ENCODE peak calls at places on chromosomes 11 and 22, in eight cellular contexts. One of them, this sample, is unnamed. For H3K9me3, the result is how much of the 10 kb centered on the place peaks cover.

GRCh38 chr11:5923789-5924188 is 18.3 kb upstream of the OR56A3 start:
- DNase-seq in fibroblast of lung: no peak
- DNase-seq in thoracic aorta: no peak
- DNase-seq in heart right ventricle: no peak
- DNase-seq in cardiac muscle cell: no peak
- DNase-seq in K562: no peak
- DNase-seq in psoas muscle: no peak
- DNase-seq in mammary epithelial cell: peak
- DNase-seq in this sample: no peak

GRCh38 chr11:92406472-92406871 is 181.9 kb downstream of the FAT3 start:
- DNase-seq in fibroblast of lung: no peak
- DNase-seq in heart right ventricle: no peak
- DNase-seq in mammary epithelial cell: peak
- DNase-seq in thoracic aorta: no peak
- DNase-seq in psoas muscle: no peak
- DNase-seq in K562: no peak
- DNase-seq in cardiac muscle cell: no peak
- DNase-seq in this sample: no peak

GRCh38 chr11:43835104-43835503 is 45.5 kb upstream of the ALKBH3 start:
- DNase-seq in K562: no peak
- DNase-seq in cardiac muscle cell: no peak
- DNase-seq in fibroblast of lung: no peak
- DNase-seq in thoracic aorta: no peak
- DNase-seq in mammary epithelial cell: no peak
- DNase-seq in psoas muscle: no peak
- DNase-seq in heart right ventricle: no peak
- DNase-seq in this sample: no peak

GRCh38 chr11:62266558-62266957 is 3.4 kb upstream of the SCGB2A2 start:
- DNase-seq in psoas muscle: no peak
- DNase-seq in fibroblast of lung: no peak
- DNase-seq in heart right ventricle: no peak
- DNase-seq in cardiac muscle cell: no peak
- DNase-seq in mammary epithelial cell: no peak
- DNase-seq in thoracic aorta: no peak
- DNase-seq in K562: no peak
- DNase-seq in this sample: no peak

GRCh38 chr11:609355-609811 is 6.4 kb downstream of the IRF7 start:
- DNase-seq in fibroblast of lung: no peak
- DNase-seq in mammary epithelial cell: no peak
- DNase-seq in K562: no peak
- DNase-seq in psoas muscle: no peak
- DNase-seq in cardiac muscle cell: no peak
- DNase-seq in heart right ventricle: no peak
- DNase-seq in thoracic aorta: no peak
- DNase-seq in this sample: peak

GRCh38 chr11:34366522-34366921 is 8.7 kb upstream of the ABTB2 start:
- DNase-seq in thoracic aorta: no peak
- DNase-seq in mammary epithelial cell: no peak
- DNase-seq in cardiac muscle cell: no peak
- DNase-seq in psoas muscle: no peak
- DNase-seq in heart right ventricle: no peak
- DNase-seq in fibroblast of lung: peak
- DNase-seq in K562: peak
- DNase-seq in this sample: no peak

GRCh38 chr11:46296520-46297448 is 19.3 kb downstream of the CREB3L1 start:
- DNase-seq in K562: peak
- DNase-seq in heart right ventricle: peak
- DNase-seq in mammary epithelial cell: no peak
- DNase-seq in psoas muscle: peak
- DNase-seq in thoracic aorta: no peak
- DNase-seq in cardiac muscle cell: peak
- DNase-seq in fibroblast of lung: peak
- DNase-seq in this sample: peak

GRCh38 chr11:117435296-117435695 is 107.6 kb downstream of the CEP164 start:
- DNase-seq in cardiac muscle cell: no peak
- DNase-seq in psoas muscle: no peak
- DNase-seq in fibroblast of lung: no peak
- DNase-seq in K562: no peak
- DNase-seq in thoracic aorta: no peak
- DNase-seq in heart right ventricle: no peak
- DNase-seq in mammary epithelial cell: no peak
- DNase-seq in this sample: no peak

GRCh38 chr11:124762077-124762623 is at the start of gene ESAM:
- DNase-seq in mammary epithelial cell: no peak
- DNase-seq in thoracic aorta: no peak
- DNase-seq in fibroblast of lung: no peak
- DNase-seq in cardiac muscle cell: peak
- DNase-seq in psoas muscle: no peak
- DNase-seq in K562: peak
- DNase-seq in heart right ventricle: peak
- DNase-seq in this sample: peak

GRCh38 chr11:10304495-10305261 is at the start of gene ADM:
- DNase-seq in fibroblast of lung: peak
- DNase-seq in heart right ventricle: peak
- DNase-seq in K562: peak
- DNase-seq in cardiac muscle cell: peak
- DNase-seq in mammary epithelial cell: peak
- DNase-seq in psoas muscle: peak
- DNase-seq in thoracic aorta: peak
- DNase-seq in this sample: peak

GRCh38 chr11:834371-835316 is 1.9 kb downstream of the CD151 start:
- DNase-seq in psoas muscle: peak
- DNase-seq in fibroblast of lung: peak
- DNase-seq in mammary epithelial cell: peak
- DNase-seq in cardiac muscle cell: no peak
- DNase-seq in thoracic aorta: peak
- DNase-seq in heart right ventricle: peak
- DNase-seq in K562: no peak
- DNase-seq in this sample: peak

GRCh38 chr11:76336597-76336996 is 44.3 kb downstream of the THAP12 start:
- DNase-seq in fibroblast of lung: no peak
- DNase-seq in K562: no peak
- DNase-seq in cardiac muscle cell: no peak
- DNase-seq in heart right ventricle: no peak
- DNase-seq in psoas muscle: no peak
- DNase-seq in thoracic aorta: no peak
- DNase-seq in mammary epithelial cell: no peak
- DNase-seq in this sample: no peak
- H3K27ac ChIP-seq in fibroblast of lung: no peak
- H3K27ac ChIP-seq in K562: no peak
- H3K27ac ChIP-seq in cardiac muscle cell: no peak
- H3K27ac ChIP-seq in heart right ventricle: no peak
- H3K27ac ChIP-seq in psoas muscle: no peak
- H3K27ac ChIP-seq in thoracic aorta: no peak
- H3K27ac ChIP-seq in mammary epithelial cell: no peak
- H3K27ac ChIP-seq in this sample: no peak

DNA sequence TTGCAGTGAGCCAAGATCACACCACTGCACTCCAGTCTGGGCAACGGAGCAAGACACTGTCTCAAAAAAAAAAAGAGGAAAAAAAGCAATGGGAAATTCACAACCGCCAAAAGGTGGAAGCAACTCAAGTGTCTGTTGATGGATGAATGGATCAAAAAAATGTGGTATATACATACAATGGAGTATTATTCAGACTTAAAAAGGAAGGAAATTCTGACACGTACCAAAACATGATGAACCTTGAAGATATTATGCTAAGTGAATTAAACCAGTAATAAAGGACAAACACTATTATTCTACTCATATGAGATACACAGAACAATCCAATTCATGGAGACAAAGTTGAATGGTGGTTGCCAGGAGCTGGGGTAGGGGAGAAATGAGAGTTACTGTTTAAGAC is 40.9 kb downstream of the FAM168A start:
- DNase-seq in fibroblast of lung: no peak
- DNase-seq in heart right ventricle: no peak
- DNase-seq in psoas muscle: no peak
- DNase-seq in K562: no peak
- DNase-seq in mammary epithelial cell: no peak
- DNase-seq in thoracic aorta: no peak
- DNase-seq in cardiac muscle cell: no peak
- DNase-seq in this sample: no peak
- H3K9me3 ChIP-seq in fibroblast of lung: under half
- H3K9me3 ChIP-seq in heart right ventricle: under half
- H3K9me3 ChIP-seq in psoas muscle: under half
- H3K9me3 ChIP-seq in K562: under half
- H3K9me3 ChIP-seq in mammary epithelial cell: under half
- H3K9me3 ChIP-seq in thoracic aorta: under half
- H3K9me3 ChIP-seq in cardiac muscle cell: under half
- H3K9me3 ChIP-seq in this sample: under half

GRCh38 chr11:75635009-75635909 is 33.6 kb downstream of the MAP6 start:
- DNase-seq in psoas muscle: peak
- DNase-seq in fibroblast of lung: peak
- DNase-seq in mammary epithelial cell: no peak
- DNase-seq in heart right ventricle: peak
- DNase-seq in thoracic aorta: peak
- DNase-seq in cardiac muscle cell: no peak
- DNase-seq in K562: no peak
- DNase-seq in this sample: no peak
- H3K27ac ChIP-seq in psoas muscle: no peak
- H3K27ac ChIP-seq in fibroblast of lung: no peak
- H3K27ac ChIP-seq in mammary epithelial cell: no peak
- H3K27ac ChIP-seq in heart right ventricle: no peak
- H3K27ac ChIP-seq in thoracic aorta: peak
- H3K27ac ChIP-seq in cardiac muscle cell: no peak
- H3K27ac ChIP-seq in K562: no peak
- H3K27ac ChIP-seq in this sample: no peak

GRCh38 chr22:19455033-19455432 is 7.5 kb upstream of the C22orf39 start:
- DNase-seq in thoracic aorta: no peak
- DNase-seq in fibroblast of lung: no peak
- DNase-seq in heart right ventricle: no peak
- DNase-seq in K562: no peak
- DNase-seq in cardiac muscle cell: no peak
- DNase-seq in psoas muscle: no peak
- DNase-seq in mammary epithelial cell: no peak
- DNase-seq in this sample: no peak
- H3K9me3 ChIP-seq in thoracic aorta: under half
- H3K9me3 ChIP-seq in fibroblast of lung: under half
- H3K9me3 ChIP-seq in heart right ventricle: under half
- H3K9me3 ChIP-seq in K562: under half
- H3K9me3 ChIP-seq in cardiac muscle cell: under half
- H3K9me3 ChIP-seq in psoas muscle: under half
- H3K9me3 ChIP-seq in mammary epithelial cell: under half
- H3K9me3 ChIP-seq in this sample: under half

GRCh38 chr22:49776891-49777290 is 50.8 kb downstream of the BRD1 start:
- DNase-seq in cardiac muscle cell: no peak
- DNase-seq in psoas muscle: no peak
- DNase-seq in K562: no peak
- DNase-seq in mammary epithelial cell: no peak
- DNase-seq in fibroblast of lung: no peak
- DNase-seq in thoracic aorta: no peak
- DNase-seq in heart right ventricle: no peak
- DNase-seq in this sample: peak

GRCh38 chr22:49776053-49776511 is 51.6 kb downstream of the BRD1 start:
- DNase-seq in cardiac muscle cell: no peak
- DNase-seq in mammary epithelial cell: no peak
- DNase-seq in heart right ventricle: no peak
- DNase-seq in K562: no peak
- DNase-seq in thoracic aorta: no peak
- DNase-seq in fibroblast of lung: no peak
- DNase-seq in psoas muscle: no peak
- DNase-seq in this sample: no peak

GRCh38 chr22:49774499-49775151 is 53.0 kb downstream of the BRD1 start:
- DNase-seq in thoracic aorta: no peak
- DNase-seq in K562: no peak
- DNase-seq in heart right ventricle: no peak
- DNase-seq in cardiac muscle cell: no peak
- DNase-seq in mammary epithelial cell: no peak
- DNase-seq in psoas muscle: peak
- DNase-seq in fibroblast of lung: no peak
- DNase-seq in this sample: peak

GRCh38 chr22:49774046-49774445 is 53.6 kb downstream of the BRD1 start:
- DNase-seq in thoracic aorta: no peak
- DNase-seq in K562: no peak
- DNase-seq in fibroblast of lung: no peak
- DNase-seq in heart right ventricle: no peak
- DNase-seq in psoas muscle: no peak
- DNase-seq in cardiac muscle cell: no peak
- DNase-seq in mammary epithelial cell: no peak
- DNase-seq in this sample: peak

GRCh38 chr22:49775191-49776052 is 52.3 kb downstream of the BRD1 start:
- DNase-seq in cardiac muscle cell: no peak
- DNase-seq in thoracic aorta: no peak
- DNase-seq in fibroblast of lung: no peak
- DNase-seq in mammary epithelial cell: no peak
- DNase-seq in psoas muscle: peak
- DNase-seq in K562: no peak
- DNase-seq in heart right ventricle: no peak
- DNase-seq in this sample: no peak
- H3K27ac ChIP-seq in cardiac muscle cell: no peak
- H3K27ac ChIP-seq in thoracic aorta: no peak
- H3K27ac ChIP-seq in fibroblast of lung: no peak
- H3K27ac ChIP-seq in mammary epithelial cell: no peak
- H3K27ac ChIP-seq in psoas muscle: no peak
- H3K27ac ChIP-seq in K562: no peak
- H3K27ac ChIP-seq in heart right ventricle: no peak
- H3K27ac ChIP-seq in this sample: no peak

This sample was measured in left lung.